ENCODE peak calls at places on chromosomes 12 and 14, in seven cellular contexts. B is gastrocnemius medialis; I is sciatic nerve; A is foreskin keratinocyte; V is left colon; E is amniotic stem cell; M is activated CD4-positive, alpha-beta T cell treated with anti-CD3 and anti-CD28 coated beads, Interleukin-2, amount 50 U/mL, for 4 hours. J is an unnamed sample.

GRCh38 chr12:40152783-40153383 is 47.0 kb upstream of the SLC2A13 start:
- DNase-seq in B (no peak), I (peak), A (peak), V (no peak), E (no peak), M (peak), J (peak)

GRCh38 chr12:115752913-115753726 is 524.4 kb downstream of the MED13L start:
- DNase-seq in B (peak), I (no peak), A (peak), V (no peak), E (peak), M (no peak), J (no peak)

GRCh38 chr12:93886533-93887511 is 209.6 kb downstream of the CRADD start:
- DNase-seq in B (no peak), I (no peak), A (no peak), V (no peak), E (no peak), M (no peak), J (no peak)

GRCh38 chr12:42631507-42631906 is 42.0 kb upstream of the PRICKLE1 start:
- DNase-seq in B (no peak), I (no peak), A (no peak), V (no peak), E (no peak), M (no peak), J (no peak)

GRCh38 chr12:23684121-23684520 is 265.3 kb downstream of the SOX5 start:
- DNase-seq in B (no peak), I (no peak), A (no peak), V (no peak), E (no peak), M (no peak), J (no peak)

GRCh38 chr14:64942531-64943111 is at the start of gene GPX2:
- DNase-seq in B (no peak), I (no peak), A (peak), V (peak), E (no peak), M (no peak), J (no peak)

GRCh38 chr12:12491634-12492033 is 71.0 kb downstream of the DUSP16 start:
- DNase-seq in B (no peak), I (no peak), A (no peak), V (no peak), E (no peak), M (no peak), J (no peak)

GRCh38 chr12:13000616-13000934 is 510 bp upstream of the HEBP1 start:
- DNase-seq in B (no peak), I (no peak), A (peak), V (no peak), E (no peak), M (no peak), J (no peak)

GRCh38 chr12:8541591-8541990 is 886 bp upstream of the CLEC4E start:
- DNase-seq in B (no peak), I (no peak), A (no peak), V (no peak), E (no peak), M (no peak), J (no peak)

GRCh38 chr12:62848418-62848817 is 86.5 kb downstream of the PPM1H start:
- DNase-seq in B (no peak), I (no peak), A (peak), V (no peak), E (peak), M (no peak), J (no peak)

GRCh38 chr14:50813544-50813863 is 17.5 kb downstream of the NIN start:
- DNase-seq in B (no peak), I (no peak), A (no peak), V (no peak), E (no peak), M (no peak), J (no peak)

GRCh38 chr14:101839661-101840060 is 78.2 kb downstream of the PPP2R5C start:
- DNase-seq in B (no peak), I (no peak), A (no peak), V (no peak), E (no peak), M (no peak), J (no peak)

GRCh38 chr12:56996793-56997545 is 9.4 kb downstream of the ZBTB39 start:
- DNase-seq in B (no peak), I (no peak), A (no peak), V (no peak), E (no peak), M (no peak), J (no peak)

GRCh38 chr14:88929656-88930436 is 105.4 kb downstream of the TTC8 start:
- DNase-seq in B (no peak), I (no peak), A (no peak), V (no peak), E (no peak), M (no peak), J (no peak)

GRCh38 chr12:57896139-57896436 is 45.3 kb upstream of the ATP23 start:
- DNase-seq in B (no peak), I (no peak), A (no peak), V (no peak), E (no peak), M (no peak), J (no peak)

J was measured in activated gamma-delta T cell treated with anti-CD3 and anti-CD28 coated beads, Interleukin-2, amount 50 U/mL, for 16 hours.